ENCODE peak calls at places on chromosomes 13 and 19, in five cellular contexts. One of them, this sample, is unnamed. For H3K27me3, the result is how much of the 10 kb centered on the place peaks cover.

GRCh38 chr13:98822238-98822606 is 69.8 kb upstream of the SLC15A1 start:
- DNase-seq in PC-3: no peak
- DNase-seq in psoas muscle: no peak
- DNase-seq in CD4-positive, alpha-beta memory T cell: no peak
- DNase-seq in heart left ventricle: no peak
- DNase-seq in this sample: no peak

GRCh38 chr19:41590945-41591344 is 15.0 kb downstream of the CEACAM21 start:
- DNase-seq in PC-3: no peak
- DNase-seq in psoas muscle: no peak
- DNase-seq in CD4-positive, alpha-beta memory T cell: no peak
- DNase-seq in heart left ventricle: no peak
- DNase-seq in this sample: no peak

GRCh38 chr13:24274452-24274971 is 34.9 kb upstream of the C1QTNF9 start:
- DNase-seq in PC-3: no peak
- DNase-seq in psoas muscle: no peak
- DNase-seq in CD4-positive, alpha-beta memory T cell: peak
- DNase-seq in heart left ventricle: no peak
- DNase-seq in this sample: no peak

GRCh38 chr13:48769107-48769704 is 115.5 kb downstream of the CYSLTR2 start:
- DNase-seq in PC-3: peak
- DNase-seq in psoas muscle: no peak
- DNase-seq in CD4-positive, alpha-beta memory T cell: peak
- DNase-seq in heart left ventricle: peak
- DNase-seq in this sample: peak

GRCh38 chr13:104949840-104950805 is 1585.3 kb downstream of the EFNB2 start:
- DNase-seq in PC-3: peak
- DNase-seq in psoas muscle: no peak
- DNase-seq in CD4-positive, alpha-beta memory T cell: no peak
- DNase-seq in heart left ventricle: no peak
- DNase-seq in this sample: no peak

GRCh38 chr13:73278186-73278585 is 219.4 kb downstream of the KLF5 start:
- DNase-seq in PC-3: no peak
- DNase-seq in psoas muscle: no peak
- DNase-seq in CD4-positive, alpha-beta memory T cell: no peak
- DNase-seq in heart left ventricle: no peak
- DNase-seq in this sample: no peak

GRCh38 chr19:7783991-7784421 is 21.0 kb downstream of the CLEC4M start:
- DNase-seq in PC-3: peak
- DNase-seq in psoas muscle: no peak
- DNase-seq in CD4-positive, alpha-beta memory T cell: no peak
- DNase-seq in heart left ventricle: no peak
- DNase-seq in this sample: no peak

GRCh38 chr19:49506575-49507105 is 5.8 kb upstream of the FCGRT start:
- DNase-seq in PC-3: peak
- DNase-seq in psoas muscle: peak
- DNase-seq in CD4-positive, alpha-beta memory T cell: peak
- DNase-seq in heart left ventricle: no peak
- DNase-seq in this sample: no peak

GRCh38 chr13:41465215-41465907 is 8.0 kb downstream of the RGCC start:
- DNase-seq in PC-3: peak
- DNase-seq in psoas muscle: peak
- DNase-seq in CD4-positive, alpha-beta memory T cell: peak
- DNase-seq in heart left ventricle: peak
- DNase-seq in this sample: no peak

GRCh38 chr13:68026077-68026476 is 795.9 kb upstream of the PCDH9 start:
- DNase-seq in PC-3: no peak
- DNase-seq in psoas muscle: no peak
- DNase-seq in CD4-positive, alpha-beta memory T cell: no peak
- DNase-seq in heart left ventricle: no peak
- DNase-seq in this sample: no peak

GRCh38 chr13:98835156-98835555 is 82.7 kb upstream of the SLC15A1 start:
- DNase-seq in PC-3: no peak
- DNase-seq in psoas muscle: no peak
- DNase-seq in CD4-positive, alpha-beta memory T cell: no peak
- DNase-seq in heart left ventricle: no peak
- DNase-seq in this sample: no peak

GRCh38 chr19:39444598-39445257 is 654 bp upstream of the SUPT5H start:
- DNase-seq in PC-3: no peak
- DNase-seq in psoas muscle: no peak
- DNase-seq in CD4-positive, alpha-beta memory T cell: no peak
- DNase-seq in heart left ventricle: no peak
- DNase-seq in this sample: no peak

GRCh38 chr19:6767081-6767356 is 216 bp downstream of the SH2D3A start:
- DNase-seq in PC-3: peak
- DNase-seq in psoas muscle: no peak
- DNase-seq in CD4-positive, alpha-beta memory T cell: no peak
- DNase-seq in heart left ventricle: no peak
- DNase-seq in this sample: no peak

GRCh38 chr19:14563989-14564650 is 7.7 kb downstream of the NDUFB7 start:
- DNase-seq in PC-3: peak
- DNase-seq in psoas muscle: peak
- DNase-seq in CD4-positive, alpha-beta memory T cell: peak
- DNase-seq in heart left ventricle: no peak
- DNase-seq in this sample: no peak

GRCh38 chr13:73720216-73720840 is 413.9 kb downstream of the KLF12 start:
- DNase-seq in PC-3: no peak
- DNase-seq in psoas muscle: no peak
- DNase-seq in CD4-positive, alpha-beta memory T cell: no peak
- DNase-seq in heart left ventricle: no peak
- DNase-seq in this sample: no peak

GRCh38 chr13:44796597-44797517 is 192.4 kb downstream of the NUFIP1 start:
- DNase-seq in PC-3: no peak
- DNase-seq in psoas muscle: no peak
- DNase-seq in CD4-positive, alpha-beta memory T cell: no peak
- DNase-seq in heart left ventricle: no peak
- DNase-seq in this sample: no peak

GRCh38 chr19:5122121-5122400 is 153.1 kb downstream of the KDM4B start:
- DNase-seq in PC-3: no peak
- DNase-seq in psoas muscle: no peak
- DNase-seq in CD4-positive, alpha-beta memory T cell: no peak
- DNase-seq in heart left ventricle: no peak
- DNase-seq in this sample: no peak

GRCh38 chr13:21465710-21466160 is 6.6 kb upstream of the ZDHHC20 start:
- DNase-seq in PC-3: peak
- DNase-seq in psoas muscle: no peak
- DNase-seq in CD4-positive, alpha-beta memory T cell: no peak
- DNase-seq in heart left ventricle: no peak
- DNase-seq in this sample: no peak

GRCh38 chr13:51137250-51137649 is 26.2 kb upstream of the C13orf42 start:
- DNase-seq in PC-3: no peak
- DNase-seq in psoas muscle: no peak
- DNase-seq in CD4-positive, alpha-beta memory T cell: no peak
- DNase-seq in heart left ventricle: no peak
- DNase-seq in this sample: no peak

GRCh38 chr13:71968025-71968424 is 101.0 kb upstream of the DACH1 start:
- DNase-seq in PC-3: no peak
- DNase-seq in psoas muscle: no peak
- DNase-seq in CD4-positive, alpha-beta memory T cell: no peak
- DNase-seq in heart left ventricle: no peak
- DNase-seq in this sample: no peak

GRCh38 chr19:46601318-46602224 is at the start of gene CALM3:
- DNase-seq in PC-3: no peak
- DNase-seq in psoas muscle: no peak
- DNase-seq in CD4-positive, alpha-beta memory T cell: no peak
- DNase-seq in heart left ventricle: peak
- DNase-seq in this sample: peak

GRCh38 chr19:21308778-21309177 is 20.4 kb downstream of the ZNF708 start:
- DNase-seq in PC-3: no peak
- DNase-seq in psoas muscle: no peak
- DNase-seq in CD4-positive, alpha-beta memory T cell: no peak
- DNase-seq in heart left ventricle: no peak
- DNase-seq in this sample: no peak

GRCh38 chr13:51675385-51675784 is 91.1 kb downstream of the WDFY2 start:
- DNase-seq in PC-3: no peak
- DNase-seq in psoas muscle: no peak
- DNase-seq in CD4-positive, alpha-beta memory T cell: no peak
- DNase-seq in heart left ventricle: no peak
- DNase-seq in this sample: no peak

GRCh38 chr19:16637535-16637934 is 9.5 kb upstream of the MED26 start:
- DNase-seq in PC-3: no peak
- DNase-seq in psoas muscle: no peak
- DNase-seq in CD4-positive, alpha-beta memory T cell: no peak
- DNase-seq in heart left ventricle: no peak
- DNase-seq in this sample: no peak

GRCh38 chr19:38667552-38668205 is 20.2 kb downstream of the ACTN4 start:
- DNase-seq in PC-3: peak
- DNase-seq in psoas muscle: peak
- DNase-seq in CD4-positive, alpha-beta memory T cell: no peak
- DNase-seq in heart left ventricle: no peak
- DNase-seq in this sample: no peak

DNA sequence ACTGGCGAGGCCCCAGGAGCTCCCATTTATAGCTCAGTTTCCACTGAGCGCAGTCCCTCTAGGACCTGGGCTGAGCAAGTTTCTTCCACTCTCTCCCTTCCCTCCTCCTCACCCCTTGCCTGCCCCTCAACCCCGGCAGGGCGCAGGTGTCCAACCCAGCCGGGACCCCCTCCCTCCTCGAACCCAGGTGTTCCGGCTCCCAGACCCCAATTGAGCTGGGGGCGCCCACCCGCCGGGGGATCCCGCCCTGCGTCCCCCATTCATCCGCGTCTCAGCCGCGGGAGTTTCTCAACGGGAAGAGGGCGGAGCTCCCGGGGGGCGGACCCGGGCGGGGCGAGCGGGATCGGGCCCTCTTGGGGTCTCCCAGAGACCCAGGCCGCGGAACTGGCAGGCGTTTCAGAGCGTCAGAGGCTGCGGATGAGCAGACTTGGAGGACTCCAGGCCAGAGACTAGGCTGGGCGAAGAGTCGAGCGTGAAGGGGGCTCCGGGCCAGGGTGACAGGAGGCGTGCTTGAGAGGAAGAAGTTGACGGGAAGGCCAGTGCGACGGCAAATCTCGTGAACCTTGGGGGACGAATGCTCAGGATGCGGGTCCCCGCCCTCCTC is at the start of gene KIRREL2:
- DNase-seq in PC-3: no peak
- DNase-seq in psoas muscle: no peak
- DNase-seq in CD4-positive, alpha-beta memory T cell: no peak
- DNase-seq in heart left ventricle: no peak
- DNase-seq in this sample: no peak
- H3K27me3 ChIP-seq in PC-3: under half
- H3K27me3 ChIP-seq in psoas muscle: half or more
- H3K27me3 ChIP-seq in CD4-positive, alpha-beta memory T cell: under half
- H3K27me3 ChIP-seq in heart left ventricle: under half
- H3K27me3 ChIP-seq in this sample: half or more

GRCh38 chr13:28012383-28012782 is 23.9 kb upstream of the URAD start:
- DNase-seq in PC-3: peak
- DNase-seq in psoas muscle: no peak
- DNase-seq in CD4-positive, alpha-beta memory T cell: no peak
- DNase-seq in heart left ventricle: no peak
- DNase-seq in this sample: no peak
- H3K27me3 ChIP-seq in PC-3: under half
- H3K27me3 ChIP-seq in psoas muscle: under half
- H3K27me3 ChIP-seq in CD4-positive, alpha-beta memory T cell: under half
- H3K27me3 ChIP-seq in heart left ventricle: under half
- H3K27me3 ChIP-seq in this sample: under half

GRCh38 chr19:3028305-3029069 is 593 bp downstream of the TLE2 start:
- DNase-seq in PC-3: no peak
- DNase-seq in psoas muscle: no peak
- DNase-seq in CD4-positive, alpha-beta memory T cell: peak
- DNase-seq in heart left ventricle: no peak
- DNase-seq in this sample: no peak

GRCh38 chr19:3033595-3034193 is 4.6 kb upstream of the TLE2 start:
- DNase-seq in PC-3: no peak
- DNase-seq in psoas muscle: no peak
- DNase-seq in CD4-positive, alpha-beta memory T cell: no peak
- DNase-seq in heart left ventricle: no peak
- DNase-seq in this sample: no peak

GRCh38 chr19:3034194-3034844 is 5.2 kb upstream of the TLE2 start:
- DNase-seq in PC-3: no peak
- DNase-seq in psoas muscle: no peak
- DNase-seq in CD4-positive, alpha-beta memory T cell: peak
- DNase-seq in heart left ventricle: no peak
- DNase-seq in this sample: no peak

GRCh38 chr19:3029070-3029923 is at the start of gene TLE2:
- DNase-seq in PC-3: no peak
- DNase-seq in psoas muscle: no peak
- DNase-seq in CD4-positive, alpha-beta memory T cell: peak
- DNase-seq in heart left ventricle: no peak
- DNase-seq in this sample: no peak

DNA sequence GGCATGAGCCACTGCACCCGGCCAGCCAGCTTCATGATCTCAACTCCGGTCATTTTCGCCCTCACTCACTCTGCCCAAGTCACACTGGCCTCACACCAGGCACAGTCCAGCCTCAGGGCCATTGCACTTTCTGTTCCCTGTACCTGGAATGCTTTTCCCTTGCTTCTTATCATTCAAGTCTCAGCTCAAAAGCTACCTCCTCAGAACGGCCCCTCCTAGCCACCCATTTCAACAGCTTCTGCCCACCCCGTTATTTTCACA is 2.5 kb upstream of the TLE2 start:
- DNase-seq in PC-3: no peak
- DNase-seq in psoas muscle: no peak
- DNase-seq in CD4-positive, alpha-beta memory T cell: no peak
- DNase-seq in heart left ventricle: no peak
- DNase-seq in this sample: no peak
- H3K27me3 ChIP-seq in PC-3: under half
- H3K27me3 ChIP-seq in psoas muscle: under half
- H3K27me3 ChIP-seq in CD4-positive, alpha-beta memory T cell: under half
- H3K27me3 ChIP-seq in heart left ventricle: under half
- H3K27me3 ChIP-seq in this sample: under half

GRCh38 chr13:113761136-113761535 is 2.1 kb downstream of the TMEM255B start:
- DNase-seq in PC-3: no peak
- DNase-seq in psoas muscle: no peak
- DNase-seq in CD4-positive, alpha-beta memory T cell: no peak
- DNase-seq in heart left ventricle: no peak
- DNase-seq in this sample: no peak
- H3K27me3 ChIP-seq in PC-3: under half
- H3K27me3 ChIP-seq in psoas muscle: under half
- H3K27me3 ChIP-seq in CD4-positive, alpha-beta memory T cell: under half
- H3K27me3 ChIP-seq in heart left ventricle: under half
- H3K27me3 ChIP-seq in this sample: under half

GRCh38 chr19:50694815-50695145 is 24.8 kb downstream of the SHANK1 start:
- DNase-seq in PC-3: no peak
- DNase-seq in psoas muscle: peak
- DNase-seq in CD4-positive, alpha-beta memory T cell: no peak
- DNase-seq in heart left ventricle: no peak
- DNase-seq in this sample: no peak

GRCh38 chr19:50693064-50693975 is 26.3 kb downstream of the SHANK1 start:
- DNase-seq in PC-3: no peak
- DNase-seq in psoas muscle: peak
- DNase-seq in CD4-positive, alpha-beta memory T cell: no peak
- DNase-seq in heart left ventricle: no peak
- DNase-seq in this sample: no peak

GRCh38 chr19:50695251-50696064 is 24.1 kb downstream of the SHANK1 start:
- DNase-seq in PC-3: no peak
- DNase-seq in psoas muscle: peak
- DNase-seq in CD4-positive, alpha-beta memory T cell: no peak
- DNase-seq in heart left ventricle: no peak
- DNase-seq in this sample: no peak

GRCh38 chr19:50697414-50698124 is 22.0 kb downstream of the SHANK1 start:
- DNase-seq in PC-3: no peak
- DNase-seq in psoas muscle: peak
- DNase-seq in CD4-positive, alpha-beta memory T cell: no peak
- DNase-seq in heart left ventricle: no peak
- DNase-seq in this sample: no peak

DNA sequence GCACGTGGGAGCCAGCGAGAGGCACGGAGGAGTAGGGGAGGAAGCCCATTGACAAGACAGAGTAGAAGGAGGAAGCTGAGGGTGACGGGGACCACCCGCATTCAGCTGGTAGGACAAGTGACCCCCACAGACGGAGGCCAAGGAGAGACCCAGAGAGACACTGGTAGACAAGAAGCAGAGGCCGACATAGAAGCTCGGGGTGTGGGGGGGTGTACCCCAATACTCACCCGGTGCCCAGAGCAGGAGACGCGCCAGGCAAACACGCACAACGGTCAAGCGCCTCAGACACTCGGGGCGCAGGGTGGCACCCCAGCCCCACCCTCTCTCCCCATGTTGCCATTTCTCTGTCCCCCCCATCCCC is 23.6 kb downstream of the SHANK1 start:
- DNase-seq in PC-3: no peak
- DNase-seq in psoas muscle: peak
- DNase-seq in CD4-positive, alpha-beta memory T cell: no peak
- DNase-seq in heart left ventricle: no peak
- DNase-seq in this sample: no peak
- H3K27me3 ChIP-seq in PC-3: half or more
- H3K27me3 ChIP-seq in psoas muscle: under half
- H3K27me3 ChIP-seq in CD4-positive, alpha-beta memory T cell: under half
- H3K27me3 ChIP-seq in heart left ventricle: under half
- H3K27me3 ChIP-seq in this sample: half or more

This sample was measured in sigmoid colon.